ENCODE peak calls at places on chromosomes 3 and 15, in ten cellular contexts. S is cortex of kidney, M is NAMALWA, Q is KBM-7, N is WTC11, T is HuH-7, G is T-helper 1 cell, Y is nephron progenitor cell, V is heart right ventricle, I is RCC 7860. P is an unnamed sample.

GRCh38 chr3:71247221-71247947 is 336.1 kb downstream of the FOXP1 start:
- DNase-seq in S (no peak), M (peak; percentile 2), Q (no peak), N (peak; percentile 36), T (peak; percentile 49), G (no peak), Y (peak; percentile 23), V (no peak), I (no peak), P (peak; percentile 64)

GRCh38 chr3:5428607-5429516 is 241.4 kb downstream of the EDEM1 start:
- DNase-seq in S (no peak), M (no peak), Q (peak; percentile 53), N (no peak), T (no peak), G (no peak), Y (no peak), V (no peak), I (no peak), P (no peak)

GRCh38 chr15:65355173-65355982 is 22.4 kb downstream of the IGDCC3 start:
- DNase-seq in S (no peak), M (no peak), Q (no peak), N (no peak), T (peak; percentile 57), G (no peak), Y (peak; percentile 66), V (no peak), I (no peak), P (peak; percentile 98)

GRCh38 chr15:64247535-64247905 is 84.7 kb upstream of the PPIB start:
- DNase-seq in S (no peak), M (no peak), Q (no peak), N (no peak), T (no peak), G (no peak), Y (no peak), V (no peak), I (no peak), P (no peak)

GRCh38 chr15:40790723-40791122 is 16.2 kb upstream of the ZFYVE19 start:
- DNase-seq in S (no peak), M (no peak), Q (no peak), N (no peak), T (no peak), G (no peak), Y (no peak), V (no peak), I (no peak), P (no peak)

GRCh38 chr15:83571820-83572707 is 81.9 kb upstream of the ADAMTSL3 start:
- DNase-seq in S (no peak), M (peak; percentile 63), Q (peak; percentile 59), N (no peak), T (no peak), G (no peak), Y (no peak), V (no peak), I (no peak), P (peak; percentile 51)

GRCh38 chr3:110069641-110070538 is 732.5 kb upstream of the DPPA4 start:
- DNase-seq in S (no peak), M (no peak), Q (no peak), N (no peak), T (no peak), G (peak; percentile 2), Y (no peak), V (no peak), I (peak; percentile 50), P (no peak)

GRCh38 chr15:92907880-92908279 is 7.8 kb downstream of the CHD2 start:
- DNase-seq in S (no peak), M (no peak), Q (peak; percentile 58), N (no peak), T (no peak), G (peak; percentile 49), Y (no peak), V (no peak), I (peak; percentile 92), P (no peak)

GRCh38 chr3:30448946-30449686 is 157.3 kb upstream of the TGFBR2 start:
- DNase-seq in S (no peak), M (no peak), Q (no peak), N (no peak), T (no peak), G (no peak), Y (no peak), V (no peak), I (no peak), P (no peak)

GRCh38 chr3:42102569-42102968 is 11.4 kb downstream of the TRAK1 start:
- DNase-seq in S (no peak), M (no peak), Q (no peak), N (no peak), T (no peak), G (no peak), Y (no peak), V (no peak), I (no peak), P (no peak)

GRCh38 chr3:1082024-1082633 is 10.7 kb upstream of the CNTN6 start:
- DNase-seq in S (no peak), M (peak; percentile 50), Q (peak; percentile 35), N (no peak), T (peak; percentile 17), G (no peak), Y (peak; percentile 56), V (no peak), I (peak; percentile 44), P (peak; percentile 77)

GRCh38 chr3:194187543-194187942 is 51.6 kb downstream of the HES1 start:
- DNase-seq in S (no peak), M (no peak), Q (no peak), N (no peak), T (no peak), G (peak; percentile 8), Y (no peak), V (no peak), I (no peak), P (no peak)